ENCODE peak calls at places on chromosomes 11 and 22, in nine cellular contexts. One of them, this sample, is unnamed.

GRCh38 chr22:45503071-45503815 is 560 bp downstream of the FBLN1 start:
- DNase-seq in GM23248: peak; percentile 44
- DNase-seq in CD8-positive, alpha-beta T cell: no peak
- DNase-seq in heart right ventricle: no peak
- DNase-seq in body of pancreas: no peak
- DNase-seq in SK-N-SH: peak; percentile 72
- DNase-seq in colonic mucosa: no peak
- DNase-seq in cardiac muscle cell: no peak
- DNase-seq in lower lobe of right lung: peak; percentile 33
- DNase-seq in this sample: no peak

GRCh38 chr11:47948137-47948536 is 32.2 kb upstream of the PTPRJ start:
- DNase-seq in CD8-positive, alpha-beta T cell: no peak
- DNase-seq in heart right ventricle: no peak
- DNase-seq in cardiac muscle cell: peak; percentile 62
- DNase-seq in GM23248: peak; percentile 19
- DNase-seq in SK-N-SH: no peak
- DNase-seq in body of pancreas: no peak
- DNase-seq in lower lobe of right lung: no peak
- DNase-seq in colonic mucosa: no peak
- DNase-seq in this sample: no peak

GRCh38 chr11:6576471-6577373 is 26.7 kb downstream of the RRP8 start:
- DNase-seq in cardiac muscle cell: peak; percentile 84
- DNase-seq in CD8-positive, alpha-beta T cell: no peak
- DNase-seq in colonic mucosa: no peak
- DNase-seq in GM23248: peak; percentile 75
- DNase-seq in heart right ventricle: no peak
- DNase-seq in SK-N-SH: peak; percentile 56
- DNase-seq in lower lobe of right lung: no peak
- DNase-seq in body of pancreas: no peak
- DNase-seq in this sample: no peak

GRCh38 chr11:78902771-78903507 is 328.3 kb upstream of the NARS2 start:
- DNase-seq in CD8-positive, alpha-beta T cell: no peak
- DNase-seq in lower lobe of right lung: no peak
- DNase-seq in cardiac muscle cell: no peak
- DNase-seq in colonic mucosa: no peak
- DNase-seq in body of pancreas: peak; percentile 13
- DNase-seq in heart right ventricle: peak; percentile 13
- DNase-seq in SK-N-SH: no peak
- DNase-seq in GM23248: no peak
- DNase-seq in this sample: no peak

GRCh38 chr11:121321614-121322243 is 29.2 kb downstream of the SC5D start:
- DNase-seq in body of pancreas: no peak
- DNase-seq in lower lobe of right lung: no peak
- DNase-seq in cardiac muscle cell: peak; percentile 20
- DNase-seq in GM23248: peak; percentile 52
- DNase-seq in CD8-positive, alpha-beta T cell: peak; percentile 42
- DNase-seq in heart right ventricle: no peak
- DNase-seq in colonic mucosa: peak; percentile 55
- DNase-seq in SK-N-SH: no peak
- DNase-seq in this sample: no peak

GRCh38 chr11:93515438-93515837 is 27.8 kb downstream of the SMCO4 start:
- DNase-seq in body of pancreas: no peak
- DNase-seq in GM23248: no peak
- DNase-seq in lower lobe of right lung: no peak
- DNase-seq in SK-N-SH: no peak
- DNase-seq in colonic mucosa: no peak
- DNase-seq in heart right ventricle: no peak
- DNase-seq in CD8-positive, alpha-beta T cell: no peak
- DNase-seq in cardiac muscle cell: no peak
- DNase-seq in this sample: no peak

GRCh38 chr11:123582992-123583504 is 71.4 kb downstream of the SCN3B start:
- DNase-seq in heart right ventricle: no peak
- DNase-seq in body of pancreas: no peak
- DNase-seq in CD8-positive, alpha-beta T cell: no peak
- DNase-seq in cardiac muscle cell: no peak
- DNase-seq in lower lobe of right lung: no peak
- DNase-seq in colonic mucosa: no peak
- DNase-seq in GM23248: no peak
- DNase-seq in SK-N-SH: no peak
- DNase-seq in this sample: no peak

GRCh38 chr11:85086511-85087284 is 540.4 kb downstream of the DLG2 start:
- DNase-seq in colonic mucosa: no peak
- DNase-seq in CD8-positive, alpha-beta T cell: no peak
- DNase-seq in SK-N-SH: no peak
- DNase-seq in body of pancreas: no peak
- DNase-seq in lower lobe of right lung: no peak
- DNase-seq in heart right ventricle: no peak
- DNase-seq in GM23248: peak; percentile 62
- DNase-seq in cardiac muscle cell: no peak
- DNase-seq in this sample: no peak

GRCh38 chr22:29112102-29112501 is 39.3 kb downstream of the KREMEN1 start:
- DNase-seq in CD8-positive, alpha-beta T cell: no peak
- DNase-seq in lower lobe of right lung: no peak
- DNase-seq in colonic mucosa: no peak
- DNase-seq in body of pancreas: no peak
- DNase-seq in SK-N-SH: no peak
- DNase-seq in heart right ventricle: no peak
- DNase-seq in GM23248: no peak
- DNase-seq in cardiac muscle cell: no peak
- DNase-seq in this sample: no peak

GRCh38 chr11:19632435-19632834 is 80.2 kb upstream of the NAV2 start:
- DNase-seq in GM23248: peak; percentile 50
- DNase-seq in lower lobe of right lung: no peak
- DNase-seq in colonic mucosa: no peak
- DNase-seq in heart right ventricle: no peak
- DNase-seq in SK-N-SH: peak; percentile 21
- DNase-seq in CD8-positive, alpha-beta T cell: no peak
- DNase-seq in cardiac muscle cell: peak; percentile 48
- DNase-seq in body of pancreas: no peak
- DNase-seq in this sample: no peak

GRCh38 chr11:77994434-77995362 is at the start of gene INTS4:
- DNase-seq in heart right ventricle: peak; percentile 99
- DNase-seq in body of pancreas: peak; percentile 99
- DNase-seq in CD8-positive, alpha-beta T cell: peak; percentile 98
- DNase-seq in colonic mucosa: peak; percentile 99
- DNase-seq in SK-N-SH: peak; percentile 88
- DNase-seq in lower lobe of right lung: peak; percentile 99
- DNase-seq in GM23248: peak; percentile 100
- DNase-seq in cardiac muscle cell: peak; percentile 100
- DNase-seq in this sample: peak; percentile 99

GRCh38 chr22:48708558-48709245 is 1119.0 kb downstream of the BRD1 start:
- DNase-seq in heart right ventricle: no peak
- DNase-seq in SK-N-SH: no peak
- DNase-seq in colonic mucosa: no peak
- DNase-seq in lower lobe of right lung: no peak
- DNase-seq in CD8-positive, alpha-beta T cell: no peak
- DNase-seq in cardiac muscle cell: no peak
- DNase-seq in GM23248: no peak
- DNase-seq in body of pancreas: no peak
- DNase-seq in this sample: no peak

GRCh38 chr22:29744902-29745301 is 21.9 kb downstream of the ZMAT5 start:
- DNase-seq in cardiac muscle cell: peak; percentile 14
- DNase-seq in GM23248: peak; percentile 77
- DNase-seq in lower lobe of right lung: no peak
- DNase-seq in CD8-positive, alpha-beta T cell: no peak
- DNase-seq in body of pancreas: no peak
- DNase-seq in colonic mucosa: peak; percentile 32
- DNase-seq in SK-N-SH: no peak
- DNase-seq in heart right ventricle: no peak
- DNase-seq in this sample: no peak

GRCh38 chr11:68706237-68706636 is 21.9 kb downstream of the GAL start:
- DNase-seq in colonic mucosa: no peak
- DNase-seq in GM23248: no peak
- DNase-seq in SK-N-SH: no peak
- DNase-seq in lower lobe of right lung: no peak
- DNase-seq in CD8-positive, alpha-beta T cell: no peak
- DNase-seq in heart right ventricle: no peak
- DNase-seq in cardiac muscle cell: no peak
- DNase-seq in body of pancreas: no peak
- DNase-seq in this sample: no peak

GRCh38 chr11:65446446-65447277 is 24.1 kb downstream of the NEAT1 start:
- DNase-seq in GM23248: peak; percentile 65
- DNase-seq in heart right ventricle: no peak
- DNase-seq in body of pancreas: no peak
- DNase-seq in lower lobe of right lung: no peak
- DNase-seq in colonic mucosa: no peak
- DNase-seq in cardiac muscle cell: peak; percentile 62
- DNase-seq in CD8-positive, alpha-beta T cell: no peak
- DNase-seq in SK-N-SH: no peak
- DNase-seq in this sample: no peak

GRCh38 chr22:19773470-19774040 is 13.0 kb downstream of the TBX1 start:
- DNase-seq in cardiac muscle cell: no peak
- DNase-seq in body of pancreas: no peak
- DNase-seq in lower lobe of right lung: no peak
- DNase-seq in colonic mucosa: no peak
- DNase-seq in GM23248: no peak
- DNase-seq in heart right ventricle: no peak
- DNase-seq in CD8-positive, alpha-beta T cell: no peak
- DNase-seq in SK-N-SH: no peak
- DNase-seq in this sample: no peak

GRCh38 chr11:67002297-67002913 is 20.5 kb upstream of the SYT12 start:
- DNase-seq in heart right ventricle: no peak
- DNase-seq in colonic mucosa: no peak
- DNase-seq in cardiac muscle cell: no peak
- DNase-seq in body of pancreas: no peak
- DNase-seq in lower lobe of right lung: no peak
- DNase-seq in GM23248: no peak
- DNase-seq in SK-N-SH: no peak
- DNase-seq in CD8-positive, alpha-beta T cell: no peak
- DNase-seq in this sample: no peak
- H3K27ac ChIP-seq in heart right ventricle: no peak overlapping the region
- H3K27ac ChIP-seq in colonic mucosa: no peak overlapping the region
- H3K27ac ChIP-seq in cardiac muscle cell: no peak overlapping the region
- H3K27ac ChIP-seq in body of pancreas: peak overlapping the region; percentile 12
- H3K27ac ChIP-seq in lower lobe of right lung: no peak overlapping the region
- H3K27ac ChIP-seq in GM23248: no peak overlapping the region
- H3K27ac ChIP-seq in SK-N-SH: no peak overlapping the region
- H3K27ac ChIP-seq in CD8-positive, alpha-beta T cell: no peak overlapping the region
- H3K27ac ChIP-seq in this sample: no peak overlapping the region

DNA sequence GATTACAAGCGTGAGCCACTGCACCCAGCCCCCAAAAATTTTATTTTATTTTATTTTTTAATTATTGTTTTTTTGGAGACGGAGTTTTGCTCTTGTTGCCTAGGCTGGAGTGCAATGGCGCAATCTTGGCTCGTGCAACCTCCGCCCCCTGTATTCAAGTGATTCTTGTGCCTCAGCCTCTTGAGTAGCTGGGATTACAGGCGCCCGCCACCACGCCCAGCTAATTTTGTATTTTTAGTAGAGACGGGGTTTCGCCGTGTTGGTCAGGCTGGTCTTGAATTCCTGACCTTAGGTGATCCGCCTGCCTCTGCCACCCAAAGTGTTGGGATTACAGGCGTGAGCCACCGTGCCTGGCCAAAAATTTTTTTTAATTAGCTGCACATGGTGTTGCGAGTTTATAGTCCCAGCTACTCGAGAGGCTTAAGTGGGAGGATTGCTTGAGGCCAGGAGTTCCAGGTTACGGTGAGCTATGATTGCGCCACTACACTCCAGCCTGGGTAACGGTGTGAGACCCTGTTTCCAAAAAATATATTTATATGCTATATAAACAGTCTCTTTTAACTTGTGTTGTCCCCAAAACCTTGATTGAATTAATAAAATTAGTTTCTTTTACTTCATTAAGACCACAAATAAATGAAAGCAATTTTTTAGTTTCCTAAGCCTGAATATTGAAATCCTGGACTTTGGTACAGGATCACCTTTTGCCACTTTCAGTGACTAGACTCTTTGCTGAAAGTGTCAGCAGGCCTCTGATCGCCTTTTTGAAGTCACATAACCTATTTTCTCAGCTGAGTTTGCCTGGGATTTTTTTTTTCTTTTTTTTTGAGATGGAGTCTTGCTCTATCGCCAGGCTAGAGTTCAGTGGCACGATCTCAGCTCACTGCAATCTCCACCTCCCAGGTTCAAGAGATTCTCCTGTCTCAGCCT is 16.2 kb downstream of the ATG13 start:
- DNase-seq in body of pancreas: no peak
- DNase-seq in SK-N-SH: no peak
- DNase-seq in colonic mucosa: no peak
- DNase-seq in lower lobe of right lung: peak; percentile 55
- DNase-seq in cardiac muscle cell: no peak
- DNase-seq in CD8-positive, alpha-beta T cell: no peak
- DNase-seq in heart right ventricle: no peak
- DNase-seq in GM23248: no peak
- DNase-seq in this sample: no peak
- H3K36me3 ChIP-seq in body of pancreas: no peaks in the 10 kb centered on the region
- H3K36me3 ChIP-seq in SK-N-SH: peaks cover 16% of the 10 kb centered on the region
- H3K36me3 ChIP-seq in colonic mucosa: no peaks in the 10 kb centered on the region
- H3K36me3 ChIP-seq in lower lobe of right lung: peaks cover 56% of the 10 kb centered on the region
- H3K36me3 ChIP-seq in cardiac muscle cell: no peaks in the 10 kb centered on the region
- H3K36me3 ChIP-seq in CD8-positive, alpha-beta T cell: peaks cover 16% of the 10 kb centered on the region
- H3K36me3 ChIP-seq in heart right ventricle: no peaks in the 10 kb centered on the region
- H3K36me3 ChIP-seq in GM23248: peaks cover 20% of the 10 kb centered on the region
- H3K36me3 ChIP-seq in this sample: peaks cover 37% of the 10 kb centered on the region

DNA sequence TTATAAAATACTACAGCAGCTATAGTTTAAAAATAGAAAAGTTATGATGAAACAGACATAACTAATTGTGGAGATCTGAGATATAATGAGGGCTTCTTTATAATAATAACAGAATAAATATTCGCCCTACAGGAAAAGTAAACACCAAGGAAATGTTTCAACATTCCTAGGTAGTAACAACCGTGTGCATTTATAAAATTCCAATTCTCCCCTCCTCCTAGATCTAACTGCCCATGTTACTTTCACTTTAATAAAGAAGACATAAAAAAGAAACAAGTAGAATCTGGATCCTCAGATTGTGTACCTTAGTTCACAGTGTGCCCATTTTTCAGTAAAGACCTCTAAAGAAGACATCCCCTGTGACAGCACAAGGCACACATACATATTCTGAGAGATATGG is 57.8 kb upstream of the MN1 start:
- DNase-seq in GM23248: no peak
- DNase-seq in cardiac muscle cell: no peak
- DNase-seq in heart right ventricle: no peak
- DNase-seq in body of pancreas: no peak
- DNase-seq in colonic mucosa: no peak
- DNase-seq in lower lobe of right lung: no peak
- DNase-seq in CD8-positive, alpha-beta T cell: no peak
- DNase-seq in SK-N-SH: no peak
- DNase-seq in this sample: no peak
- H3K27ac ChIP-seq in GM23248: peak overlapping the region; percentile 47
- H3K27ac ChIP-seq in cardiac muscle cell: no peak overlapping the region
- H3K27ac ChIP-seq in heart right ventricle: peak overlapping the region; percentile 10
- H3K27ac ChIP-seq in body of pancreas: no peak overlapping the region
- H3K27ac ChIP-seq in colonic mucosa: peak overlapping the region; percentile 2
- H3K27ac ChIP-seq in lower lobe of right lung: peak overlapping the region; percentile 51
- H3K27ac ChIP-seq in CD8-positive, alpha-beta T cell: no peak overlapping the region
- H3K27ac ChIP-seq in SK-N-SH: peak overlapping the region; percentile 60
- H3K27ac ChIP-seq in this sample: no peak overlapping the region

DNA sequence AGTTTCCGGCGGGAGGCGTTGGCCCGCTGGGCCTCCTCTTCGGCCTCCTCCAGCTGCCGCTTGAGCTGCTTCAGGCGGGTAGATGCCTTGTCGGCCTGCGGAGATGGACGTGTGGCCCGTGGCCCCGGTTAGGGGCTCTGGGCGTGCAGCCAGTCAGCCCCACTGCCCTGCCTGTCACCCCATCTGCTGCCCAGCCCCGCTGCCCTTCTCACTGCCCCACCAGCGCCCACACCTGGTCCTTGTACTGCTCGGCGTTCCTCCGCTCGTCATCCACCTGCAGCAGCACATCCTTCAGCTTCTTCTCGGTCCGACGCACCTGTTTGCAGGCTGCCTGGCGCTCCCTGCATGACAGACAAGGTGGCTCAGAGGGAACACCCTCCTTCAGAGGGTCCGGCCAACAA is 31.2 kb downstream of the APOL1 start:
- DNase-seq in lower lobe of right lung: no peak
- DNase-seq in SK-N-SH: peak; percentile 16
- DNase-seq in heart right ventricle: no peak
- DNase-seq in cardiac muscle cell: no peak
- DNase-seq in GM23248: no peak
- DNase-seq in body of pancreas: no peak
- DNase-seq in CD8-positive, alpha-beta T cell: no peak
- DNase-seq in colonic mucosa: no peak
- DNase-seq in this sample: no peak
- H3K36me3 ChIP-seq in lower lobe of right lung: peaks cover 96% of the 10 kb centered on the region
- H3K36me3 ChIP-seq in SK-N-SH: peaks cover 84% of the 10 kb centered on the region
- H3K36me3 ChIP-seq in heart right ventricle: peaks cover 27% of the 10 kb centered on the region
- H3K36me3 ChIP-seq in cardiac muscle cell: peaks cover 66% of the 10 kb centered on the region
- H3K36me3 ChIP-seq in GM23248: peaks cover 84% of the 10 kb centered on the region
- H3K36me3 ChIP-seq in body of pancreas: peaks cover 55% of the 10 kb centered on the region
- H3K36me3 ChIP-seq in CD8-positive, alpha-beta T cell: peaks cover 68% of the 10 kb centered on the region
- H3K36me3 ChIP-seq in colonic mucosa: peaks cover 73% of the 10 kb centered on the region
- H3K36me3 ChIP-seq in this sample: peaks cover 70% of the 10 kb centered on the region

This sample was measured in CD8-positive, alpha-beta memory T cell.